ENCODE peak calls at places on chromosomes 16 and 17, in seven cellular contexts. One of them, this sample, is unnamed. For H3K79me1, the result is how much of the 10 kb centered on the place peaks cover.

GRCh38 chr16:85990861-85991301 is 91.9 kb downstream of the IRF8 start:
- DNase-seq in H1: no peak
- DNase-seq in trophoblast cell: no peak
- DNase-seq in mesenchymal stem cell: no peak
- DNase-seq in H9: no peak
- DNase-seq in IMR-90: no peak
- DNase-seq in neuronal stem cell: no peak
- DNase-seq in this sample: no peak

GRCh38 chr17:63998050-63998720 is at the start of gene PRR29:
- DNase-seq in neuronal stem cell: peak
- DNase-seq in H1: no peak
- DNase-seq in mesenchymal stem cell: peak
- DNase-seq in H9: peak
- DNase-seq in trophoblast cell: peak
- DNase-seq in IMR-90: peak
- DNase-seq in this sample: peak

GRCh38 chr16:75248142-75248535 is 3.3 kb downstream of the BCAR1 start:
- DNase-seq in H9: no peak
- DNase-seq in mesenchymal stem cell: peak
- DNase-seq in neuronal stem cell: no peak
- DNase-seq in trophoblast cell: no peak
- DNase-seq in IMR-90: no peak
- DNase-seq in H1: no peak
- DNase-seq in this sample: no peak

GRCh38 chr17:67637901-67638641 is 79.7 kb upstream of the NOL11 start:
- DNase-seq in trophoblast cell: no peak
- DNase-seq in H1: no peak
- DNase-seq in neuronal stem cell: no peak
- DNase-seq in H9: no peak
- DNase-seq in IMR-90: no peak
- DNase-seq in mesenchymal stem cell: no peak
- DNase-seq in this sample: no peak

GRCh38 chr16:87203060-87203656 is 114.0 kb downstream of the C16orf95 start:
- DNase-seq in neuronal stem cell: peak
- DNase-seq in trophoblast cell: peak
- DNase-seq in mesenchymal stem cell: peak
- DNase-seq in H1: peak
- DNase-seq in IMR-90: peak
- DNase-seq in H9: peak
- DNase-seq in this sample: peak

GRCh38 chr17:10216213-10216982 is 18.0 kb upstream of the GAS7 start:
- DNase-seq in H1: no peak
- DNase-seq in H9: peak
- DNase-seq in trophoblast cell: no peak
- DNase-seq in mesenchymal stem cell: no peak
- DNase-seq in neuronal stem cell: no peak
- DNase-seq in IMR-90: no peak
- DNase-seq in this sample: peak

GRCh38 chr17:77610980-77611641 is 347.4 kb upstream of the TNRC6C start:
- DNase-seq in IMR-90: no peak
- DNase-seq in mesenchymal stem cell: no peak
- DNase-seq in neuronal stem cell: no peak
- DNase-seq in H9: no peak
- DNase-seq in H1: no peak
- DNase-seq in trophoblast cell: no peak
- DNase-seq in this sample: no peak

GRCh38 chr16:82264781-82265180 is 94.8 kb upstream of the MPHOSPH6 start:
- DNase-seq in neuronal stem cell: no peak
- DNase-seq in H1: no peak
- DNase-seq in trophoblast cell: no peak
- DNase-seq in mesenchymal stem cell: no peak
- DNase-seq in IMR-90: no peak
- DNase-seq in H9: no peak
- DNase-seq in this sample: no peak

GRCh38 chr17:68658999-68659780 is 58.0 kb upstream of the FAM20A start:
- DNase-seq in neuronal stem cell: no peak
- DNase-seq in H1: no peak
- DNase-seq in mesenchymal stem cell: no peak
- DNase-seq in trophoblast cell: no peak
- DNase-seq in H9: no peak
- DNase-seq in IMR-90: no peak
- DNase-seq in this sample: no peak

GRCh38 chr16:49567940-49568339 is 194.3 kb downstream of the C16orf78 start:
- DNase-seq in H1: no peak
- DNase-seq in neuronal stem cell: no peak
- DNase-seq in IMR-90: no peak
- DNase-seq in trophoblast cell: no peak
- DNase-seq in H9: no peak
- DNase-seq in mesenchymal stem cell: no peak
- DNase-seq in this sample: peak

GRCh38 chr16:16045879-16046278 is 96.5 kb downstream of the ABCC1 start:
- DNase-seq in IMR-90: no peak
- DNase-seq in neuronal stem cell: no peak
- DNase-seq in trophoblast cell: peak
- DNase-seq in H1: no peak
- DNase-seq in H9: peak
- DNase-seq in mesenchymal stem cell: no peak
- DNase-seq in this sample: no peak

GRCh38 chr17:27446569-27447301 is 9.5 kb upstream of the KSR1 start:
- DNase-seq in trophoblast cell: no peak
- DNase-seq in H1: no peak
- DNase-seq in H9: no peak
- DNase-seq in neuronal stem cell: no peak
- DNase-seq in IMR-90: peak
- DNase-seq in mesenchymal stem cell: peak
- DNase-seq in this sample: peak

GRCh38 chr17:77829871-77830799 is 128.4 kb upstream of the TNRC6C start:
- DNase-seq in IMR-90: peak
- DNase-seq in neuronal stem cell: no peak
- DNase-seq in H1: no peak
- DNase-seq in mesenchymal stem cell: peak
- DNase-seq in H9: no peak
- DNase-seq in trophoblast cell: no peak
- DNase-seq in this sample: no peak

GRCh38 chr17:57860414-57860999 is 10.7 kb upstream of the MRPS23 start:
- DNase-seq in H9: peak
- DNase-seq in IMR-90: no peak
- DNase-seq in mesenchymal stem cell: no peak
- DNase-seq in H1: no peak
- DNase-seq in neuronal stem cell: no peak
- DNase-seq in trophoblast cell: no peak
- DNase-seq in this sample: no peak

GRCh38 chr17:31739300-31739699 is 119.7 kb downstream of the COPRS start:
- DNase-seq in trophoblast cell: no peak
- DNase-seq in neuronal stem cell: no peak
- DNase-seq in mesenchymal stem cell: peak
- DNase-seq in H9: no peak
- DNase-seq in H1: no peak
- DNase-seq in IMR-90: peak
- DNase-seq in this sample: no peak

DNA sequence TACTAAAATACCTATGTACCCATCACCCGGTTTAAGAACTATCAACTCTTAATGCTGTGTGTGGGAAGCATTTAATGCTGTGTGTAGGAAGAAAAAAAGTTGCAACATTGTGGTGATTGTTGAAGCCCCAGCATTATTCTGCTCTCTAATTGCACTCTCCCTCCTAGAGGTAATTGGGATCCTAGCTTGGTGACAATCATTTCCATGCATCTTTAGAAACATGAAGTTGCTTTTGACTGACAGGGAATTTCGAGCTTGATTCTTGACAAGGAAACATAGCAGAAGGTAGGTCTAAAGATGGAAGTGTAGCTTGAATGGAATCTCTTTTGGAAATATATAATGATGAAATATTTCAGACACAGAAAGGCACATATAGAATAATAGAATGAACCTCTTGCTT is 27.3 kb downstream of the HEXIM2 start:
- DNase-seq in neuronal stem cell: no peak
- DNase-seq in H9: no peak
- DNase-seq in H1: no peak
- DNase-seq in trophoblast cell: no peak
- DNase-seq in IMR-90: no peak
- DNase-seq in mesenchymal stem cell: no peak
- DNase-seq in this sample: no peak
- H3K79me1 ChIP-seq in neuronal stem cell: under half
- H3K79me1 ChIP-seq in H9: under half
- H3K79me1 ChIP-seq in H1: under half
- H3K79me1 ChIP-seq in trophoblast cell: under half
- H3K79me1 ChIP-seq in IMR-90: under half
- H3K79me1 ChIP-seq in mesenchymal stem cell: under half
- H3K79me1 ChIP-seq in this sample: under half

GRCh38 chr16:57999366-57999970 is 1.0 kb downstream of the ZNF319 start:
- DNase-seq in IMR-90: peak
- DNase-seq in H9: no peak
- DNase-seq in trophoblast cell: no peak
- DNase-seq in H1: no peak
- DNase-seq in neuronal stem cell: no peak
- DNase-seq in mesenchymal stem cell: peak
- DNase-seq in this sample: peak
- H4K8ac ChIP-seq in IMR-90: no peak
- H4K8ac ChIP-seq in H9: no peak
- H4K8ac ChIP-seq in trophoblast cell: no peak
- H4K8ac ChIP-seq in H1: no peak
- H4K8ac ChIP-seq in neuronal stem cell: no peak
- H4K8ac ChIP-seq in mesenchymal stem cell: no peak
- H4K8ac ChIP-seq in this sample: no peak

DNA sequence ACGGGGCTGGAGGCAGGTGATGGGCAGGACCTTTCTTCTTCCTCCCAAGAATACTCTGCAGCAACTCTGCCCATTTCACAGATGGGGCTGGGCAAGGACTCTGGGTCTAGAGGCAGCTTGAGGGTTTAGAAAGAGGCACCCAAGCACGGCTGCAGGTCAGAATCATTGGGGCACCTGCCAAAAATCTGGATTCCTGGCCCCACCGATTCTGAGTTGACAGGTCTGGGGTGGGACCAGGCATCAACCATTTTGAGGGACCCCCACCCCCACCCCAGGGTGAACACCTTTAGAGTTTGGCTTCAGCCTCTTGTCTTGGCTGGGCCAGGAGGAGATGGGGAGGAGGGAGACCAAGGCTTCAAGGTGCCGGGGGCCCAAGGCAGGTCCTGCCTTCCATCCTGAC is 5.3 kb downstream of the SPPL2C start:
- DNase-seq in H9: no peak
- DNase-seq in trophoblast cell: no peak
- DNase-seq in neuronal stem cell: no peak
- DNase-seq in IMR-90: no peak
- DNase-seq in mesenchymal stem cell: no peak
- DNase-seq in H1: no peak
- DNase-seq in this sample: no peak
- H3K79me1 ChIP-seq in H9: under half
- H3K79me1 ChIP-seq in trophoblast cell: under half
- H3K79me1 ChIP-seq in neuronal stem cell: under half
- H3K79me1 ChIP-seq in IMR-90: under half
- H3K79me1 ChIP-seq in mesenchymal stem cell: under half
- H3K79me1 ChIP-seq in H1: under half
- H3K79me1 ChIP-seq in this sample: under half

DNA sequence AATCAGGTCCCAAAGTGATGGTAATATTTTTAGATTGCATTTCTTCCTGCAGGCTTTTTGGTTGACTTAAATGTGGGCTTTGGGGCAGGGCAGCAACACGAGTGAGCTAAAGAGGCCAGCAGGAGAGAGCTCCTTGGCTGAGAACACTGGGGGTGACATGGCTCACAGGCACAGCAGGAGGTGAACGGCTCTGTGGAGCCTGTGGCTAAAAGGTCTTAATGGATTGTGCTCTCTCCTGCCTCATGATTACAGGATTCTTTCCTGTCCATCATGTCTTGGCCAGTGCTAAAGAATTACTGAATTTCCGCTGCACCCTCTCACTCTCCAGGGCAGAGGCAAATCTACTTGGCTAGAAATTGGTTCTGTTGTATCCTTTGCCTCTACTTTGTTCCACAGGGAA is 366.6 kb downstream of the HS3ST4 start:
- DNase-seq in neuronal stem cell: no peak
- DNase-seq in mesenchymal stem cell: no peak
- DNase-seq in H1: no peak
- DNase-seq in H9: no peak
- DNase-seq in IMR-90: no peak
- DNase-seq in trophoblast cell: no peak
- DNase-seq in this sample: peak
- H4K8ac ChIP-seq in neuronal stem cell: no peak
- H4K8ac ChIP-seq in mesenchymal stem cell: no peak
- H4K8ac ChIP-seq in H1: no peak
- H4K8ac ChIP-seq in H9: no peak
- H4K8ac ChIP-seq in IMR-90: no peak
- H4K8ac ChIP-seq in trophoblast cell: no peak
- H4K8ac ChIP-seq in this sample: no peak

GRCh38 chr17:62767997-62768396 is 40.1 kb downstream of the MARCHF10 start:
- DNase-seq in H9: peak
- DNase-seq in neuronal stem cell: no peak
- DNase-seq in H1: no peak
- DNase-seq in IMR-90: no peak
- DNase-seq in trophoblast cell: no peak
- DNase-seq in mesenchymal stem cell: no peak
- DNase-seq in this sample: no peak

GRCh38 chr17:62761884-62762283 is 46.2 kb downstream of the MARCHF10 start:
- DNase-seq in H1: peak
- DNase-seq in H9: peak
- DNase-seq in IMR-90: no peak
- DNase-seq in neuronal stem cell: no peak
- DNase-seq in mesenchymal stem cell: no peak
- DNase-seq in trophoblast cell: peak
- DNase-seq in this sample: peak

GRCh38 chr17:62760888-62761267 is 47.2 kb downstream of the MARCHF10 start:
- DNase-seq in neuronal stem cell: no peak
- DNase-seq in H1: no peak
- DNase-seq in mesenchymal stem cell: no peak
- DNase-seq in H9: no peak
- DNase-seq in trophoblast cell: no peak
- DNase-seq in IMR-90: no peak
- DNase-seq in this sample: no peak

GRCh38 chr17:62763891-62764600 is 44.1 kb downstream of the MARCHF10 start:
- DNase-seq in neuronal stem cell: no peak
- DNase-seq in IMR-90: no peak
- DNase-seq in H1: no peak
- DNase-seq in mesenchymal stem cell: no peak
- DNase-seq in H9: peak
- DNase-seq in trophoblast cell: no peak
- DNase-seq in this sample: no peak

DNA sequence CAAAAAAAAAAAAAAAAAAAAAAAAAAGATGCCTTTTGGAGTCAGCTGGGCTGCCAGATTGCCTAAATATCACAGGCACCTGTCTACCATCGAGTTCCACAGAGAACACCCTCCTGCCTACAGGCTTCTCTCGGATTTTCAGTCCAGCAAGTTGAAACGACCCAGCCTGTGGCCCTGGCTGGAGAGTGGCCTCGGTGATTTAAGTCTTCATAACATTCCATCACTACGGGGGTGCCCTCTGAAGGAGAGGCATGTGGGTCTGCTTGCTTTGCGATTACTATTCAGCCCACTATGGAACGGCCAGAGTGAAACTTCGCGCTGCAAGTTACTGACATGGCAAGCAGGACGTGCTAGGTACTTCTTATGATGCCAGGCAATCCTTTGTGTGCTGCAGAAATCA is 42.8 kb downstream of the MARCHF10 start:
- DNase-seq in mesenchymal stem cell: no peak
- DNase-seq in trophoblast cell: no peak
- DNase-seq in H1: no peak
- DNase-seq in neuronal stem cell: no peak
- DNase-seq in IMR-90: no peak
- DNase-seq in H9: peak
- DNase-seq in this sample: no peak
- H3K79me1 ChIP-seq in mesenchymal stem cell: under half
- H3K79me1 ChIP-seq in trophoblast cell: under half
- H3K79me1 ChIP-seq in H1: under half
- H3K79me1 ChIP-seq in neuronal stem cell: under half
- H3K79me1 ChIP-seq in IMR-90: under half
- H3K79me1 ChIP-seq in H9: under half
- H3K79me1 ChIP-seq in this sample: under half

This sample was measured in mesendoderm.